ENCODE peak calls at places on chromosomes 4 and X, in five cellular contexts. J is sciatic nerve, N is psoas muscle, S is AG10803, T is AG08396. L is an unnamed sample.

GRCh38 chr4:76581276-76581675 is 146.2 kb downstream of the SHROOM3 start:
- DNase-seq in S (peak), N (no peak), J (no peak), T (no peak), L (no peak)

GRCh38 chrX:3592184-3592583 is 121.3 kb downstream of the PRKX start:
- DNase-seq in N (no peak), J (no peak), S (no peak), T (no peak), L (no peak)

GRCh38 chrX:129983575-129984131 is 1.2 kb downstream of the BCORL1 start:
- DNase-seq in J (peak), N (peak), T (peak), S (no peak), L (no peak)

GRCh38 chrX:37348237-37349130 is 680 bp upstream of the PRRG1 start:
- DNase-seq in T (peak), J (no peak), N (no peak), S (peak), L (no peak)

GRCh38 chrX:13742397-13743176 is 8.0 kb downstream of the OFD1 start:
- DNase-seq in N (no peak), J (no peak), S (no peak), T (no peak), L (no peak)

GRCh38 chr4:185119927-185120630 is 23.0 kb upstream of the SLC25A4 start:
- DNase-seq in S (no peak), T (no peak), N (no peak), J (no peak), L (no peak)

GRCh38 chr4:163193717-163194116 is 27.0 kb upstream of the NAF1 start:
- DNase-seq in T (no peak), J (no peak), N (no peak), S (no peak), L (no peak)

GRCh38 chr4:148444296-148445070 is 2.3 kb upstream of the NR3C2 start:
- DNase-seq in J (peak), S (no peak), T (peak), N (peak), L (no peak)

GRCh38 chr4:174789666-174790065 is 39.4 kb downstream of the GLRA3 start:
- DNase-seq in T (no peak), N (no peak), S (no peak), J (no peak), L (peak)

GRCh38 chr4:83320548-83320947 is 14.1 kb downstream of the HPSE start:
- DNase-seq in N (peak), T (peak), S (peak), J (peak), L (peak)

GRCh38 chr4:186554890-186555827 is at the start of gene MTNR1A:
- DNase-seq in N (no peak), T (peak), J (no peak), S (no peak), L (no peak)

GRCh38 chr4:173752610-173753009 is 222.6 kb upstream of the HAND2 start:
- DNase-seq in N (no peak), S (peak), J (no peak), T (no peak), L (peak)

GRCh38 chrX:149284616-149285015 is 220.5 kb downstream of the IDS start:
- DNase-seq in T (no peak), N (no peak), J (no peak), S (no peak), L (no peak)

GRCh38 chr4:108030332-108030731 is 40.6 kb downstream of the HADH start:
- DNase-seq in N (no peak), S (peak), T (peak), J (no peak), L (peak)

GRCh38 chr4:121952290-121952689 is 430 bp upstream of the TRPC3 start:
- DNase-seq in N (no peak), S (no peak), T (no peak), J (no peak), L (peak)

L was measured in HTR-8/SVneo.